ENCODE peak calls at places on chromosome 22, in five cellular contexts. One of them, this sample, is unnamed.

GRCh38 chr22:24975813-24976341 is 23.4 kb downstream of the KIAA1671 start:
- DNase-seq in AG09319: no peak
- DNase-seq in activated CD8-positive, alpha-beta T cell treated with anti-CD3 and anti-CD28 coated beads for 36 hours: no peak
- DNase-seq in cardiac muscle cell: no peak
- DNase-seq in ovary: peak; percentile 75
- DNase-seq in this sample: no peak

GRCh38 chr22:19892249-19892879 is 37.7 kb upstream of the GNB1L start:
- DNase-seq in ovary: peak; percentile 62
- DNase-seq in AG09319: no peak
- DNase-seq in cardiac muscle cell: no peak
- DNase-seq in activated CD8-positive, alpha-beta T cell treated with anti-CD3 and anti-CD28 coated beads for 36 hours: peak; percentile 80
- DNase-seq in this sample: no peak

GRCh38 chr22:37514526-37515051 is 4.6 kb downstream of the CARD10 start:
- DNase-seq in AG09319: no peak
- DNase-seq in cardiac muscle cell: no peak
- DNase-seq in activated CD8-positive, alpha-beta T cell treated with anti-CD3 and anti-CD28 coated beads for 36 hours: no peak
- DNase-seq in ovary: no peak
- DNase-seq in this sample: no peak

GRCh38 chr22:37230673-37231405 is 13.2 kb downstream of the RAC2 start:
- DNase-seq in ovary: no peak
- DNase-seq in activated CD8-positive, alpha-beta T cell treated with anti-CD3 and anti-CD28 coated beads for 36 hours: peak; percentile 99
- DNase-seq in AG09319: no peak
- DNase-seq in cardiac muscle cell: no peak
- DNase-seq in this sample: no peak

GRCh38 chr22:24432059-24432853 is 4.9 kb downstream of the ADORA2A start:
- DNase-seq in AG09319: no peak
- DNase-seq in activated CD8-positive, alpha-beta T cell treated with anti-CD3 and anti-CD28 coated beads for 36 hours: peak; percentile 77
- DNase-seq in ovary: peak; percentile 81
- DNase-seq in cardiac muscle cell: peak; percentile 29
- DNase-seq in this sample: no peak

GRCh38 chr22:39610246-39610645 is 39.7 kb downstream of the CACNA1I start:
- DNase-seq in cardiac muscle cell: no peak
- DNase-seq in activated CD8-positive, alpha-beta T cell treated with anti-CD3 and anti-CD28 coated beads for 36 hours: no peak
- DNase-seq in AG09319: no peak
- DNase-seq in ovary: no peak
- DNase-seq in this sample: no peak

GRCh38 chr22:36772451-36772850 is 3.5 kb downstream of the IFT27 start:
- DNase-seq in cardiac muscle cell: no peak
- DNase-seq in ovary: no peak
- DNase-seq in AG09319: no peak
- DNase-seq in activated CD8-positive, alpha-beta T cell treated with anti-CD3 and anti-CD28 coated beads for 36 hours: no peak
- DNase-seq in this sample: no peak

GRCh38 chr22:35380537-35381423 is at the start of gene HMOX1:
- DNase-seq in AG09319: peak; percentile 89
- DNase-seq in ovary: peak; percentile 93
- DNase-seq in cardiac muscle cell: peak; percentile 91
- DNase-seq in activated CD8-positive, alpha-beta T cell treated with anti-CD3 and anti-CD28 coated beads for 36 hours: peak; percentile 72
- DNase-seq in this sample: peak; percentile 58

GRCh38 chr22:49303781-49304461 is 523.8 kb downstream of the BRD1 start:
- DNase-seq in cardiac muscle cell: no peak
- DNase-seq in ovary: no peak
- DNase-seq in activated CD8-positive, alpha-beta T cell treated with anti-CD3 and anti-CD28 coated beads for 36 hours: no peak
- DNase-seq in AG09319: no peak
- DNase-seq in this sample: peak; percentile 7

GRCh38 chr22:39256186-39256552 is 11.4 kb upstream of the PDGFB start:
- DNase-seq in cardiac muscle cell: no peak
- DNase-seq in activated CD8-positive, alpha-beta T cell treated with anti-CD3 and anti-CD28 coated beads for 36 hours: no peak
- DNase-seq in AG09319: no peak
- DNase-seq in ovary: no peak
- DNase-seq in this sample: no peak

GRCh38 chr22:17922925-17923898 is 101.1 kb downstream of the MICAL3 start:
- DNase-seq in cardiac muscle cell: no peak
- DNase-seq in ovary: peak; percentile 62
- DNase-seq in activated CD8-positive, alpha-beta T cell treated with anti-CD3 and anti-CD28 coated beads for 36 hours: no peak
- DNase-seq in AG09319: peak; percentile 74
- DNase-seq in this sample: no peak

GRCh38 chr22:41175546-41175945 is 29.6 kb upstream of the L3MBTL2 start:
- DNase-seq in AG09319: no peak
- DNase-seq in ovary: no peak
- DNase-seq in activated CD8-positive, alpha-beta T cell treated with anti-CD3 and anti-CD28 coated beads for 36 hours: no peak
- DNase-seq in cardiac muscle cell: peak; percentile 24
- DNase-seq in this sample: no peak

GRCh38 chr22:19691721-19692341 is 22.5 kb upstream of the SEPTIN5 start:
- DNase-seq in AG09319: peak; percentile 5
- DNase-seq in activated CD8-positive, alpha-beta T cell treated with anti-CD3 and anti-CD28 coated beads for 36 hours: no peak
- DNase-seq in ovary: no peak
- DNase-seq in cardiac muscle cell: peak; percentile 58
- DNase-seq in this sample: no peak

GRCh38 chr22:20060700-20061480 is 19.2 kb upstream of the DGCR8 start:
- DNase-seq in cardiac muscle cell: no peak
- DNase-seq in ovary: no peak
- DNase-seq in activated CD8-positive, alpha-beta T cell treated with anti-CD3 and anti-CD28 coated beads for 36 hours: peak; percentile 48
- DNase-seq in AG09319: no peak
- DNase-seq in this sample: no peak

GRCh38 chr22:21726650-21727049 is 8.9 kb downstream of the YPEL1 start:
- DNase-seq in cardiac muscle cell: peak; percentile 40
- DNase-seq in ovary: no peak
- DNase-seq in AG09319: no peak
- DNase-seq in activated CD8-positive, alpha-beta T cell treated with anti-CD3 and anti-CD28 coated beads for 36 hours: peak; percentile 64
- DNase-seq in this sample: peak; percentile 21

GRCh38 chr22:37178350-37179125 is 9.5 kb downstream of the C1QTNF6 start:
- DNase-seq in AG09319: no peak
- DNase-seq in cardiac muscle cell: no peak
- DNase-seq in activated CD8-positive, alpha-beta T cell treated with anti-CD3 and anti-CD28 coated beads for 36 hours: no peak
- DNase-seq in ovary: no peak
- DNase-seq in this sample: no peak

GRCh38 chr22:20550851-20551744 is 43.7 kb downstream of the MED15 start:
- DNase-seq in AG09319: no peak
- DNase-seq in ovary: peak; percentile 70
- DNase-seq in activated CD8-positive, alpha-beta T cell treated with anti-CD3 and anti-CD28 coated beads for 36 hours: peak; percentile 88
- DNase-seq in cardiac muscle cell: peak; percentile 61
- DNase-seq in this sample: no peak

GRCh38 chr22:22245256-22245909 is 797 bp downstream of the VPREB1 start:
- DNase-seq in cardiac muscle cell: no peak
- DNase-seq in ovary: no peak
- DNase-seq in activated CD8-positive, alpha-beta T cell treated with anti-CD3 and anti-CD28 coated beads for 36 hours: no peak
- DNase-seq in AG09319: no peak
- DNase-seq in this sample: no peak

GRCh38 chr22:42895087-42895486 is 38.0 kb upstream of the ARFGAP3 start:
- DNase-seq in cardiac muscle cell: no peak
- DNase-seq in ovary: no peak
- DNase-seq in activated CD8-positive, alpha-beta T cell treated with anti-CD3 and anti-CD28 coated beads for 36 hours: peak; percentile 46
- DNase-seq in AG09319: no peak
- DNase-seq in this sample: no peak

GRCh38 chr22:17917490-17917983 is 106.8 kb downstream of the MICAL3 start:
- DNase-seq in activated CD8-positive, alpha-beta T cell treated with anti-CD3 and anti-CD28 coated beads for 36 hours: no peak
- DNase-seq in cardiac muscle cell: no peak
- DNase-seq in ovary: no peak
- DNase-seq in AG09319: no peak
- DNase-seq in this sample: no peak

GRCh38 chr22:35376728-35377472 is 4.0 kb upstream of the HMOX1 start:
- DNase-seq in AG09319: peak; percentile 97
- DNase-seq in cardiac muscle cell: peak; percentile 90
- DNase-seq in activated CD8-positive, alpha-beta T cell treated with anti-CD3 and anti-CD28 coated beads for 36 hours: peak; percentile 57
- DNase-seq in ovary: peak; percentile 96
- DNase-seq in this sample: peak; percentile 75

GRCh38 chr22:46035380-46035741 is 58.4 kb upstream of the WNT7B start:
- DNase-seq in AG09319: no peak
- DNase-seq in activated CD8-positive, alpha-beta T cell treated with anti-CD3 and anti-CD28 coated beads for 36 hours: no peak
- DNase-seq in ovary: no peak
- DNase-seq in cardiac muscle cell: no peak
- DNase-seq in this sample: no peak

GRCh38 chr22:46038174-46038487 is 61.2 kb upstream of the WNT7B start:
- DNase-seq in cardiac muscle cell: no peak
- DNase-seq in AG09319: no peak
- DNase-seq in ovary: no peak
- DNase-seq in activated CD8-positive, alpha-beta T cell treated with anti-CD3 and anti-CD28 coated beads for 36 hours: no peak
- DNase-seq in this sample: no peak

GRCh38 chr22:46035742-46036557 is 59.0 kb upstream of the WNT7B start:
- DNase-seq in AG09319: peak; percentile 99
- DNase-seq in activated CD8-positive, alpha-beta T cell treated with anti-CD3 and anti-CD28 coated beads for 36 hours: peak; percentile 100
- DNase-seq in cardiac muscle cell: peak; percentile 100
- DNase-seq in ovary: peak; percentile 100
- DNase-seq in this sample: peak; percentile 100

GRCh38 chr22:46038516-46039430 is 61.8 kb upstream of the WNT7B start:
- DNase-seq in ovary: peak; percentile 43
- DNase-seq in activated CD8-positive, alpha-beta T cell treated with anti-CD3 and anti-CD28 coated beads for 36 hours: no peak
- DNase-seq in cardiac muscle cell: no peak
- DNase-seq in AG09319: no peak
- DNase-seq in this sample: no peak

DNA sequence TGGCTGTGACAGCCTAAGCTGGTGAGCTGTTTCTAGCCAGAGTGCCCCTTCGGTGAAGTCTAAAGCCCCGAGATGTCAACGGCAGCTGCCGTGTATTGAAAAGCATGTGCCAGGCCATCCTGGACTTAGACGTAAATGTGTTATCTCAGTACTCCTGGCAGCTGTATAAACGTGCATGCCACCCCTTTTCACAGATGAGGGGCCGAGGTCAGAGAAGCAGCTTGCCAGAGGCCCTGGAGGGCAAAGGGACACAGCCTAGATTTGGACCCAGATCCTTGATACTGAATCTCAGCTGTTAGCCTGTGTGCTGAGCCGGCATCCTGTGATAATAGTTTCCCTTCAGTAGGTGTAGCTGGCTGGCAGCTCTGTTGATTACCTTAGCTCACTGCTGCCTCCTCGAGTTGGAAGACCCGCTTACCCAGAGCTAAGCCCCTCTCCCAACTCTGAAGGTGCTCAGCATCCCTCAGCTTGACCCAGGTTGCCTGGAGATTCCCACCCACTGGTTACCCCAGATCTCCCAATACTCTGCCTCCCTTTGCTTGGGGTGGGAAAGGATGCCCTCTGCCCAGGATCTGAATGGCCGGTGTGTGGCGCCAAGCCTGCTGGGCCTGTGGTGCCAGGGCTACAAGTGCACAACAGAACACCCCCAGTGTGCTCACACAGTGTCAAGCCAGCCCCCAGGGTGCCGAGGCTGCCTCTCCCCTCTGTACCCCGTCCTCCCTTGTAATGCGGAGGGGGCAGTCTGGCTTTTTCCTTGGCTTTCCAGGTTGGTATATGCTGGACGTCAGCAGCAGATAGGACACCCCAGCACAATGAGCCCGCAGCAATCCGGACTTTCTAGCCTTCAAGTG is 59.8 kb upstream of the WNT7B start:
- DNase-seq in activated CD8-positive, alpha-beta T cell treated with anti-CD3 and anti-CD28 coated beads for 36 hours: peak; percentile 78
- DNase-seq in AG09319: no peak
- DNase-seq in ovary: peak; percentile 60
- DNase-seq in cardiac muscle cell: peak; percentile 39
- DNase-seq in this sample: peak; percentile 9
- TF ChIP-seq CTCF in activated CD8-positive, alpha-beta T cell treated with anti-CD3 and anti-CD28 coated beads for 36 hours: peak; percentile 60
- TF ChIP-seq CTCF in AG09319: no peak
- TF ChIP-seq CTCF in ovary: no peak
- TF ChIP-seq CTCF in cardiac muscle cell: no peak
- TF ChIP-seq CTCF in this sample: no peak

GRCh38 chr22:45462034-45462655 is 40.5 kb upstream of the FBLN1 start:
- DNase-seq in activated CD8-positive, alpha-beta T cell treated with anti-CD3 and anti-CD28 coated beads for 36 hours: peak; percentile 5
- DNase-seq in ovary: no peak
- DNase-seq in AG09319: no peak
- DNase-seq in cardiac muscle cell: peak; percentile 37
- DNase-seq in this sample: no peak
- TF ChIP-seq CTCF in activated CD8-positive, alpha-beta T cell treated with anti-CD3 and anti-CD28 coated beads for 36 hours: no peak
- TF ChIP-seq CTCF in ovary: no peak
- TF ChIP-seq CTCF in AG09319: no peak
- TF ChIP-seq CTCF in cardiac muscle cell: no peak
- TF ChIP-seq CTCF in this sample: peak; percentile 65

GRCh38 chr22:50551160-50551752 is 5.6 kb downstream of the KLHDC7B start:
- DNase-seq in cardiac muscle cell: no peak
- DNase-seq in ovary: no peak
- DNase-seq in activated CD8-positive, alpha-beta T cell treated with anti-CD3 and anti-CD28 coated beads for 36 hours: no peak
- DNase-seq in AG09319: no peak
- DNase-seq in this sample: no peak
- TF ChIP-seq CTCF in cardiac muscle cell: no peak
- TF ChIP-seq CTCF in ovary: no peak
- TF ChIP-seq CTCF in activated CD8-positive, alpha-beta T cell treated with anti-CD3 and anti-CD28 coated beads for 36 hours: no peak
- TF ChIP-seq CTCF in AG09319: no peak
- TF ChIP-seq CTCF in this sample: no peak

GRCh38 chr22:26892401-26893033 is 235.1 kb downstream of the MIAT start:
- DNase-seq in activated CD8-positive, alpha-beta T cell treated with anti-CD3 and anti-CD28 coated beads for 36 hours: no peak
- DNase-seq in ovary: peak; percentile 36
- DNase-seq in AG09319: no peak
- DNase-seq in cardiac muscle cell: peak; percentile 23
- DNase-seq in this sample: no peak

GRCh38 chr22:26888887-26889286 is 231.5 kb downstream of the MIAT start:
- DNase-seq in AG09319: no peak
- DNase-seq in cardiac muscle cell: no peak
- DNase-seq in activated CD8-positive, alpha-beta T cell treated with anti-CD3 and anti-CD28 coated beads for 36 hours: no peak
- DNase-seq in ovary: no peak
- DNase-seq in this sample: no peak

GRCh38 chr22:26889794-26890193 is 232.4 kb downstream of the MIAT start:
- DNase-seq in AG09319: no peak
- DNase-seq in activated CD8-positive, alpha-beta T cell treated with anti-CD3 and anti-CD28 coated beads for 36 hours: no peak
- DNase-seq in cardiac muscle cell: no peak
- DNase-seq in ovary: no peak
- DNase-seq in this sample: no peak

GRCh38 chr22:26891431-26891830 is 234.0 kb downstream of the MIAT start:
- DNase-seq in ovary: no peak
- DNase-seq in activated CD8-positive, alpha-beta T cell treated with anti-CD3 and anti-CD28 coated beads for 36 hours: no peak
- DNase-seq in cardiac muscle cell: no peak
- DNase-seq in AG09319: no peak
- DNase-seq in this sample: no peak

GRCh38 chr22:26890870-26891269 is 233.5 kb downstream of the MIAT start:
- DNase-seq in cardiac muscle cell: peak; percentile 23
- DNase-seq in AG09319: no peak
- DNase-seq in ovary: no peak
- DNase-seq in activated CD8-positive, alpha-beta T cell treated with anti-CD3 and anti-CD28 coated beads for 36 hours: peak; percentile 5
- DNase-seq in this sample: no peak
- TF ChIP-seq CTCF in cardiac muscle cell: no peak
- TF ChIP-seq CTCF in AG09319: no peak
- TF ChIP-seq CTCF in ovary: no peak
- TF ChIP-seq CTCF in activated CD8-positive, alpha-beta T cell treated with anti-CD3 and anti-CD28 coated beads for 36 hours: no peak
- TF ChIP-seq CTCF in this sample: no peak

GRCh38 chr22:30866811-30867271 is 101.7 kb downstream of the MORC2 start:
- DNase-seq in activated CD8-positive, alpha-beta T cell treated with anti-CD3 and anti-CD28 coated beads for 36 hours: peak; percentile 8
- DNase-seq in AG09319: no peak
- DNase-seq in cardiac muscle cell: no peak
- DNase-seq in ovary: no peak
- DNase-seq in this sample: no peak
- TF ChIP-seq CTCF in activated CD8-positive, alpha-beta T cell treated with anti-CD3 and anti-CD28 coated beads for 36 hours: no peak
- TF ChIP-seq CTCF in AG09319: no peak
- TF ChIP-seq CTCF in cardiac muscle cell: no peak
- TF ChIP-seq CTCF in ovary: no peak
- TF ChIP-seq CTCF in this sample: no peak

GRCh38 chr22:23305922-23306374 is 125.6 kb downstream of the BCR start:
- DNase-seq in activated CD8-positive, alpha-beta T cell treated with anti-CD3 and anti-CD28 coated beads for 36 hours: no peak
- DNase-seq in cardiac muscle cell: no peak
- DNase-seq in AG09319: no peak
- DNase-seq in ovary: peak; percentile 78
- DNase-seq in this sample: no peak
- TF ChIP-seq CTCF in activated CD8-positive, alpha-beta T cell treated with anti-CD3 and anti-CD28 coated beads for 36 hours: no peak
- TF ChIP-seq CTCF in cardiac muscle cell: no peak
- TF ChIP-seq CTCF in AG09319: no peak
- TF ChIP-seq CTCF in ovary: no peak
- TF ChIP-seq CTCF in this sample: no peak

DNA sequence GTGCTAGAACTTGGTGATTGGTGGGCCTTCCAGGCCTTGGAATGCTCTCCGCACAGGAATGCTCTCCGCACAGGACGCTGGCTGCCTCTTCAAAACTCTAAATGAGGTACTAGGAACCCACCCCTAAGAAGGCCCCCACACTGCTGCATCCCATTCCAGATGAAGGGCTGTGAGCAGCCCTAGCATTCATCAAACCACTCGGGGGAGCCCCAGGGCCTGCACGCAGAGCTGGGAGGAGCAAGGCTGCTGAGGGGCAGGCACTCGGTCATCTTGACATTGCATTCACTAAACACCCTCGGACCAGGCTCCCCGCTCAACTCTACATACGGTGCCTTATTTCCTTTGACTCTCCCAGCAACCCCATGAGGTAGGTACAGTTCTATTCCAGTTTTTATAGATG is 49.2 kb upstream of the EMID1 start:
- DNase-seq in cardiac muscle cell: peak; percentile 78
- DNase-seq in activated CD8-positive, alpha-beta T cell treated with anti-CD3 and anti-CD28 coated beads for 36 hours: no peak
- DNase-seq in AG09319: no peak
- DNase-seq in ovary: no peak
- DNase-seq in this sample: no peak
- TF ChIP-seq CTCF in cardiac muscle cell: peak; percentile 42
- TF ChIP-seq CTCF in activated CD8-positive, alpha-beta T cell treated with anti-CD3 and anti-CD28 coated beads for 36 hours: no peak
- TF ChIP-seq CTCF in AG09319: peak; percentile 12
- TF ChIP-seq CTCF in ovary: no peak
- TF ChIP-seq CTCF in this sample: no peak

This sample was measured in progenitor cell of endocrine pancreas.